ENCODE peak calls at places on chromosomes 1 and 21, in five cellular contexts. W is GM12878, S is A549, N is H1, C is HCT116. T is an unnamed sample.

GRCh38 chr1:82838066-82838465 is 1037.3 kb downstream of the ADGRL2 start:
- DNase-seq in C (no peak), W (no peak), N (no peak), S (no peak), T (no peak)

GRCh38 chr1:61182049-61182448 is 99.7 kb downstream of the NFIA start:
- DNase-seq in C (no peak), N (no peak), S (peak), W (no peak), T (no peak)

GRCh38 chr1:203196371-203196770 is 9.9 kb upstream of the CHI3L1 start:
- DNase-seq in W (no peak), S (no peak), N (no peak), C (no peak), T (no peak)

GRCh38 chr21:38913120-38913975 is 107.6 kb downstream of the ETS2 start:
- DNase-seq in S (peak), N (no peak), W (no peak), C (peak), T (no peak)

GRCh38 chr1:189500777-189501176 is 976.9 kb downstream of the BRINP3 start:
- DNase-seq in S (no peak), C (no peak), N (no peak), W (no peak), T (no peak)

GRCh38 chr1:30085814-30086770 is 637.3 kb downstream of the MATN1 start:
- DNase-seq in W (no peak), N (peak), S (peak), C (no peak), T (peak)

GRCh38 chr1:154716012-154716411 is 108.0 kb upstream of the ADAR start:
- DNase-seq in W (no peak), S (no peak), N (no peak), C (no peak), T (peak)

GRCh38 chr21:42263591-42264131 is 44.7 kb downstream of the ABCG1 start:
- DNase-seq in N (no peak), W (no peak), C (no peak), S (no peak), T (peak)

GRCh38 chr1:160101717-160102522 is 3.5 kb upstream of the IGSF8 start:
- DNase-seq in C (no peak), W (no peak), N (no peak), S (no peak), T (no peak)

GRCh38 chr1:109248797-109249629 is at the start of gene CELSR2:
- DNase-seq in W (no peak), C (peak), N (peak), S (peak), T (peak)

GRCh38 chr1:103250441-103250861 is 142.1 kb upstream of the COL11A1 start:
- DNase-seq in S (peak), N (peak), C (peak), W (no peak), T (no peak)

GRCh38 chr21:43331962-43332458 is 94.9 kb downstream of the SIK1 start:
- DNase-seq in W (no peak), N (no peak), S (peak), C (no peak), T (no peak)

GRCh38 chr1:225700889-225701465 is 48.1 kb upstream of the ENAH start:
- DNase-seq in W (no peak), S (no peak), N (no peak), C (no peak), T (no peak)

GRCh38 chr1:31064115-31064514 is 1.4 kb downstream of the PUM1 start:
- DNase-seq in S (no peak), W (no peak), C (no peak), N (no peak), T (no peak)

GRCh38 chr1:29860681-29861080 is 624.4 kb downstream of the PTPRU start:
- DNase-seq in C (no peak), N (no peak), S (no peak), W (no peak), T (no peak)

GRCh38 chr1:232183802-232184201 is 446.1 kb downstream of the SIPA1L2 start:
- DNase-seq in W (no peak), S (no peak), N (no peak), C (no peak), T (no peak)

GRCh38 chr1:225602590-225603206 is 50.2 kb downstream of the ENAH start:
- DNase-seq in S (no peak), W (no peak), N (no peak), C (no peak), T (no peak)

GRCh38 chr1:68438310-68438709 is 11.4 kb downstream of the RPE65 start:
- DNase-seq in C (no peak), N (no peak), W (no peak), S (no peak), T (no peak)

GRCh38 chr1:153488731-153489130 is 28.3 kb upstream of the S100A7 start:
- DNase-seq in W (no peak), C (no peak), N (no peak), S (no peak), T (no peak)

GRCh38 chr1:57133686-57134085 is 167.9 kb upstream of the C8B start:
- DNase-seq in C (no peak), W (no peak), N (no peak), S (no peak), T (no peak)

GRCh38 chr1:18161690-18162089 is 54.1 kb downstream of the IGSF21 start:
- DNase-seq in C (no peak), W (no peak), N (no peak), S (no peak), T (no peak)

GRCh38 chr1:34736711-34737110 is 18.1 kb upstream of the GJB5 start:
- DNase-seq in C (no peak), W (no peak), S (no peak), N (no peak), T (no peak)

GRCh38 chr1:207999274-207999915 is 88.5 kb upstream of the CD34 start:
- DNase-seq in W (no peak), S (no peak), N (no peak), C (no peak), T (no peak)

GRCh38 chr1:178541829-178542553 is 29.1 kb downstream of the TEX35 start:
- DNase-seq in C (no peak), N (no peak), W (no peak), S (peak), T (peak)

GRCh38 chr1:64133036-64133435 is 70.4 kb upstream of the UBE2U start:
- DNase-seq in N (no peak), C (peak), S (peak), W (no peak), T (no peak)

GRCh38 chr1:3333903-3334302 is 120.6 kb upstream of the ARHGEF16 start:
- DNase-seq in N (no peak), S (no peak), W (no peak), C (no peak), T (no peak)

GRCh38 chr1:58824753-58825389 is 41.0 kb upstream of the JUN start:
- DNase-seq in S (peak), C (no peak), W (no peak), N (no peak), T (no peak)

GRCh38 chr1:198246331-198246730 is 89.5 kb downstream of the NEK7 start:
- DNase-seq in N (no peak), W (no peak), C (no peak), S (no peak), T (no peak)

GRCh38 chr1:93567255-93567918 is 114.2 kb downstream of the BCAR3 start:
- DNase-seq in W (no peak), C (no peak), S (peak), N (no peak), T (peak)

GRCh38 chr1:13700521-13701273 is 709 bp downstream of the PRDM2 start:
- DNase-seq in N (no peak), S (peak), W (no peak), C (no peak), T (peak)

GRCh38 chr21:25878334-25878733 is 143.6 kb downstream of the GABPA start:
- DNase-seq in N (no peak), W (no peak), S (no peak), C (no peak), T (no peak)

GRCh38 chr1:161420763-161421455 is 53.2 kb upstream of the CFAP126 start:
- DNase-seq in N (peak), C (peak), S (peak), W (no peak), T (no peak)

DNA sequence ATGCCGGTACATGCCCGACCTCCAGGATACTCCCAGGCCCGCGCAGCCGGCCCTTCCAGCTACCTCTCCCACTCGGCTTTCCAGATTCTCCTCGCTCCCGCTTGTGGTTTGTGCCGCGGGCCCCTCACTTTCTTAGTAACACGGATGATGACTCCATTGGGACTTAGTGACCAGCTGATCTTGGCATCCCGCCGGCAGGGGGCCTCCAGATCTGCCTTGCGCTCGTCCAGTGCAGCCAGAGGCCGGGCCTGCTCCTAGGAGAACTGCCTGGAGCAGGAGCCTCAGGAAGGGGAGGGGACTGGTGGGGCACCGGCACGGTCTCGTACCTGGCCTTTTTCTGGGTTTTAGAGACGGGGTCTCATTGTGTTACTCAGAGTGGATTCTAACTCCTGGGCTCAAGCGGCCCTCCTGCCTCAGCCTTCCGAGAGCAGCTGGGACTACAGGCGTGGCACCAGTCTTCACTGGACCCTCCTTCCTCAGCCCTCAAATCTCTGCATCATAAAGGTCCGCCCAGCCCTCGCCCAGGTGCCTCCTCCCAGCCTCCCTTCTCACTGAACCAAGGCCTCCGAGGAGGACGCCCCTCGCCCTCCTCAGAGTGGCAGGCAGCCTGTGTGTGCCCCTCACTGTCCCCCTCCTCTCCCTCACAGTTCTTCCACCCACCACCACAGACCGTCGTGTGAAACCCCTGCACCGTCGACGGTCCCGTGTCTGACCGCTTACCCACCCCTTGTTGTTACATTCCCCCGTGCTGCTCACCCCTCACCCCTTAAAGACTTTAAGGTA is 78.6 kb downstream of the SLC25A24 start:
- DNase-seq in S (peak), N (no peak), W (no peak), C (no peak), T (no peak)
- H3K4me3 ChIP-seq in S (no peak), N (no peak), W (no peak), C (no peak), T (no peak)

DNA sequence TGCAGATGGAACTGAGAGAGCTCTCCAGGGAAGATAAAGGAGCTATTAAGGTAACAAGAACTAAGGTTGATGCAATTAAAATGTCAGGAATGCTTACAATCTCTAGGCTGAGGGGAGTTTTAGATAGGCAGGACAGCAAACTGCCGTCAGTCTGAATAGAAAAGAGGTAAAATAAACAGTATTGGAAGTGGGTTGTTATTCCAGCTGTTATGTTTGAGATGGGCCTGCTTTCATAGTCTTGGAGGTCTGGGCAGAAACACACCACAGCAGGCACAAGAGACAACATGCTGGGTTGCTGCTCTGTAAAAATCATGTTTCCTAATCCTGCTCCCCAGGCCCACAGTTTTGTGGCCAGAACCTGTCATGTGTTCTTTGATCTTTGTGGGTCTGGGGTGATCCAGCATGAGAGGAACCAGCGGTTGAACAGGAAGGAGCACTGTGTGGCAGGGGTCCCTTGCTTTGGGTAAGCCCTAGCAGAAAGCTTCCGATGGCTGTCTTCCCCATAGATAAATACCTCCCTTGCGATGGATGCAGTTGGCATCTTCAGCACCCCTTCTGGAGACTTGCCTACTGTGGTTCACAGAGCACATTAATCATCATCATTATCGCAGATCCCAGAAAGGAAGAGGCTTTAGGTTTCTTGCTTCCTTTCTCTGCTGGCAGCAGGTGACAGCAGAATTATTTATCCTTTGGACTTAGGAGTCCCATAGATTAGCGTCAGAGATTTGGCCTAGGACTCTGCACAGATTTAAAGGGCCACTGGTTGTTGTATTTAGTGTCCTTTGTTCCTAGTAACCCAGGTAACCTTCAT is 97.1 kb downstream of the AK5 start:
- DNase-seq in W (no peak), N (no peak), S (no peak), C (no peak), T (no peak)
- TF ChIP-seq MAX in W (no peak), N (no peak), S (no peak), C (no peak), T (no peak)

GRCh38 chr21:44640761-44641160 is 3.6 kb downstream of the KRTAP10-10 start:
- DNase-seq in C (no peak), N (no peak), W (no peak), S (no peak), T (no peak)

GRCh38 chr21:44632067-44632466 is 5.1 kb upstream of the KRTAP10-10 start:
- DNase-seq in S (no peak), W (no peak), C (no peak), N (no peak), T (no peak)

GRCh38 chr21:44636209-44637017 is 743 bp upstream of the KRTAP10-10 start:
- DNase-seq in W (no peak), C (no peak), S (no peak), N (no peak), T (no peak)

GRCh38 chr21:44639331-44639655 is 2.1 kb downstream of the KRTAP10-10 start:
- DNase-seq in N (no peak), C (no peak), W (no peak), S (no peak), T (no peak)

GRCh38 chr21:44637018-44637850 is at the start of gene KRTAP10-10:
- DNase-seq in W (no peak), N (no peak), C (no peak), S (no peak), T (no peak)
- H3K4me3 ChIP-seq in W (no peak), N (no peak), C (no peak), S (no peak), T (no peak)

GRCh38 chr1:209257454-209257853 is 326.1 kb upstream of the CAMK1G start:
- DNase-seq in W (no peak), S (no peak), N (no peak), C (no peak), T (no peak)
- TF ChIP-seq MAX in W (no peak), S (no peak), N (no peak), C (no peak), T (no peak)

DNA sequence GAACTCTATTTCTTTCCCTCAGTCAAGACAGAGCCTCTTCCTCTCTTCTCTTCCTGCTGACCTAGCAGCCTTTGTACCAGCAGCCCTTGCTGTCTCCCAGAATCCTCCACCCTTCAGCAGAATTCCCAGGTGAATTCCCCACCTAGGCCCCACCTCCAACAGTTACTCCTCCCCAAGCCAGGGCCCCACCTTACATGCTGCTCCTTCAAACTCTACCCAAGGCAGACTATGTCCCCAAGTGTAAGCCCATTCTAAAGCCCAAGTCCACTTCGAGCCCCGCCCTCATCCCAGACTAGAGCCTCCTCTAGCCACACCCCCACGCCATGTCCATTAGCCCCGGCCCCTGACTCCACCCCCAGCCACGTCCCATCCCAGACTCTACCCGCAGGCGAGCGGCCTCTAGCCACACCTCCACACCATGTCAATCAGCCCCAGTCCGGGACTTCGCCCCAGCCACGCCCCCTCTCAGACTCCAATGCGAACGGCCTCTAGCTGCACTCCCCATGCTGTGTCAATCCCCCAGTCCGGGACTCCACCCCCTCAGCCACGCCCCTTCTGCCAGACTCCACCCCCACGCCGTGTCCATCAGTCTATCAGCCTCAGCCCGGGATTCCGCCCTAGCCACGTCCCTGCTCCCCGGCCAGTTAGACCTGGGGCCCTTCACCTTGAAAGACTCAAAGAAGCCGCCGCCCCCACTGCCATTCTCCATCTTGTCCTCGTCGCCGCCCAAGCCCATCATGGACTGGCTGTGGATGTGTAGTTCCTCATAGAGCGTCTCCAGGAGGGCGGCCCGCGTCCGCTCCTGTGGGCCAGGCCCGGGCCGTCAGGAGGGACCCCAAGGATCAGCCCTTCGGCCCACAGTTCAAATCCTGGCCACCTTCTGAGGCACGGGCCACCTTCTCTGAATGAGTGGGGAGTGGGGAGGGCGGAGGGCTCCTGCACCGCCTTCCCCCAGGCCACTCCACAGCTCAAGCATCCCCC is 61.3 kb downstream of the RAP1GAP start:
- DNase-seq in N (peak), C (peak), W (peak), S (peak), T (peak)
- H3K4me3 ChIP-seq in N (no peak), C (no peak), W (no peak), S (no peak), T (no peak)

GRCh38 chr1:241776911-241777310 is 71.1 kb upstream of the EXO1 start:
- DNase-seq in C (no peak), N (no peak), W (no peak), S (no peak), T (no peak)
- TF ChIP-seq MAX in C (no peak), N (no peak), W (no peak), S (no peak), T (no peak)

DNA sequence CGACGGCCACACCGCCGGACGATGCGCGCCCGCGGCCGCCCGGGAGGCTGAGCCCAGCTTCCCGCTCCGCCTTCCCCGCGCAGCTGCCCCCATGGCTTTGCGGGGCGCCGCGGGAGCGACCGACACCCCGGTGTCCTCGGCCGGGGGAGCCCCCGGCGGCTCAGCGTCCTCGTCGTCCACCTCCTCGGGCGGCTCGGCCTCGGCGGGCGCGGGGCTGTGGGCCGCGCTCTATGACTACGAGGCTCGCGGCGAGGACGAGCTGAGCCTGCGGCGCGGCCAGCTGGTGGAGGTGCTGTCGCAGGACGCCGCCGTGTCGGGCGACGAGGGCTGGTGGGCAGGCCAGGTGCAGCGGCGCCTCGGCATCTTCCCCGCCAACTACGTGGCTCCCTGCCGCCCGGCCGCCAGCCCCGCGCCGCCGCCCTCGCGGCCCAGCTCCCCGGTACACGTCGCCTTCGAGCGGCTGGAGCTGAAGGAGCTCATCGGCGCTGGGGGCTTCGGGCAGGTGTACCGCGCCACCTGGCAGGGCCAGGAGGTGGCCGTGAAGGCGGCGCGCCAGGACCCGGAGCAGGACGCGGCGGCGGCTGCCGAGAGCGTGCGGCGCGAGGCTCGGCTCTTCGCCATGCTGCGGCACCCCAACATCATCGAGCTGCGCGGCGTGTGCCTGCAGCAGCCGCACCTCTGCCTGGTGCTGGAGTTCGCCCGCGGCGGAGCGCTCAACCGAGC is 575 bp downstream of the MAP3K21 start:
- DNase-seq in N (no peak), C (no peak), S (peak), W (no peak), T (peak)
- H3K4me3 ChIP-seq in N (peak), C (peak), S (peak), W (peak), T (peak)

DNA sequence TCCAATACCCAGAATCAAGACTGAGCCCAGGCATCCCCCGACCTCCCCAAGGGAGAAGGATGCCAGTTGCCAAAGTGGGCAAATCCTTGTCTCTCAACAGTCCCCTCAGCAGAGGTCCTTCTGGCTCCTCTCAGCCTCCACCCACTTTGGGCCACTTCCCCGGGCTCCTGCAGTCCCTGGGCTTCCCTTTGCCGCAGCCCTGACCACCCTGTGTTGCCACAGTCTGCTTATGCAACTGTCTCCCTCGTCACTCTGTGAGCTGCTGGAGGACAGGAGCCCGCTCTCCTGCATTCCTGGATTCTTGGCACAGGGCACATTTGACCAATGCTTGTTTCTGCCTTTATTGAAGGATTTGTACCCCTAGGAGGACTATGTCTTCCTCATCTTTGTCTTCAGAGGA is 2.9 kb upstream of the LRP8 start:
- DNase-seq in N (no peak), W (no peak), C (no peak), S (no peak), T (peak)
- TF ChIP-seq MAX in N (no peak), W (no peak), C (no peak), S (no peak), T (no peak)

T was measured in NB4.